ENCODE peak calls at places on chromosome 2, in eight cellular contexts. E is CD4-positive, alpha-beta T cell; M is GM06990; G is fibroblast of mammary gland; T is WTC11; O is foreskin fibroblast; R is RWPE1; I is heart right ventricle. J is an unnamed sample.

GRCh38 chr2:2291500-2292260 is 39.4 kb downstream of the MYT1L start:
- DNase-seq in G (no peak), I (peak; percentile 43), T (peak; percentile 71), O (no peak), E (no peak), M (no peak), R (no peak), J (no peak)

GRCh38 chr2:207844648-207845047 is 74.9 kb upstream of the FZD5 start:
- DNase-seq in G (no peak), R (no peak), O (no peak), M (no peak), I (no peak), E (no peak), T (no peak), J (no peak)

GRCh38 chr2:240561325-240561971 is 1.3 kb downstream of the DUSP28 start:
- DNase-seq in I (no peak), T (no peak), O (peak; percentile 74), E (no peak), G (peak; percentile 85), R (no peak), M (no peak), J (no peak)

GRCh38 chr2:99662761-99663341 is 173.0 kb upstream of the REV1 start:
- DNase-seq in R (no peak), O (peak; percentile 67), E (no peak), G (peak; percentile 95), I (no peak), M (no peak), T (no peak), J (peak; percentile 80)

GRCh38 chr2:242013771-242014170 is 144.2 kb downstream of the RTP5 start:
- DNase-seq in T (no peak), O (no peak), I (no peak), M (no peak), G (no peak), R (no peak), E (no peak), J (no peak)

GRCh38 chr2:143177081-143177786 is 48.0 kb downstream of the ARHGAP15 start:
- DNase-seq in E (no peak), R (no peak), T (no peak), M (peak; percentile 29), I (no peak), G (no peak), O (no peak), J (no peak)

GRCh38 chr2:20609349-20609994 is 41.4 kb downstream of the HS1BP3 start:
- DNase-seq in I (no peak), T (no peak), O (peak; percentile 85), E (no peak), G (peak; percentile 92), R (no peak), M (no peak), J (no peak)

GRCh38 chr2:36360063-36360462 is 4.5 kb downstream of the CRIM1 start:
- DNase-seq in T (no peak), I (no peak), R (no peak), G (no peak), E (no peak), O (no peak), M (no peak), J (no peak)

GRCh38 chr2:130808482-130809268 is 28.0 kb upstream of the ARHGEF4 start:
- DNase-seq in E (no peak), G (peak; percentile 35), R (peak; percentile 87), M (no peak), T (no peak), O (no peak), I (no peak), J (no peak)

GRCh38 chr2:169031202-169031601 is at the start of gene ABCB11:
- DNase-seq in I (no peak), O (no peak), E (no peak), G (no peak), T (no peak), M (no peak), R (no peak), J (no peak)

GRCh38 chr2:41716497-41716896 is 331.3 kb upstream of the PKDCC start:
- DNase-seq in O (no peak), I (no peak), M (no peak), R (no peak), T (peak; percentile 18), G (no peak), E (no peak), J (no peak)

GRCh38 chr2:231104115-231104713 is 20.6 kb downstream of the HTR2B start:
- DNase-seq in M (no peak), T (peak; percentile 59), O (peak; percentile 87), R (peak; percentile 15), E (peak; percentile 9), G (peak; percentile 77), I (peak; percentile 21), J (no peak)

GRCh38 chr2:134412639-134412999 is 158.7 kb downstream of the MGAT5 start:
- DNase-seq in I (no peak), T (no peak), G (no peak), M (no peak), R (no peak), E (no peak), O (no peak), J (no peak)

GRCh38 chr2:17757321-17757720 is 3.4 kb downstream of the GEN1 start:
- DNase-seq in T (no peak), R (peak; percentile 52), O (peak; percentile 18), M (no peak), I (no peak), E (no peak), G (no peak), J (no peak)

GRCh38 chr2:212538156-212539144 is at the start of gene ERBB4:
- DNase-seq in E (no peak), I (peak; percentile 27), M (peak; percentile 9), G (no peak), T (peak; percentile 45), O (peak; percentile 22), R (no peak), J (no peak)

GRCh38 chr2:188028739-188029138 is 262.9 kb upstream of the GULP1 start:
- DNase-seq in G (no peak), I (no peak), O (no peak), R (no peak), T (peak; percentile 34), M (no peak), E (no peak), J (no peak)

GRCh38 chr2:233439191-233439590 is 84.9 kb downstream of the DGKD start:
- DNase-seq in I (peak; percentile 42), M (no peak), R (no peak), E (no peak), G (peak; percentile 56), T (no peak), O (peak; percentile 27), J (no peak)

GRCh38 chr2:176817061-176817565 is 395.5 kb upstream of the HNRNPA3 start:
- DNase-seq in E (no peak), M (no peak), I (no peak), G (peak; percentile 9), O (no peak), R (no peak), T (no peak), J (no peak)
- TF ChIP-seq CTCF in E (no peak), M (peak; percentile 7), I (no peak), G (peak; percentile 10), O (no peak), R (no peak), T (no peak), J (peak; percentile 9)

DNA sequence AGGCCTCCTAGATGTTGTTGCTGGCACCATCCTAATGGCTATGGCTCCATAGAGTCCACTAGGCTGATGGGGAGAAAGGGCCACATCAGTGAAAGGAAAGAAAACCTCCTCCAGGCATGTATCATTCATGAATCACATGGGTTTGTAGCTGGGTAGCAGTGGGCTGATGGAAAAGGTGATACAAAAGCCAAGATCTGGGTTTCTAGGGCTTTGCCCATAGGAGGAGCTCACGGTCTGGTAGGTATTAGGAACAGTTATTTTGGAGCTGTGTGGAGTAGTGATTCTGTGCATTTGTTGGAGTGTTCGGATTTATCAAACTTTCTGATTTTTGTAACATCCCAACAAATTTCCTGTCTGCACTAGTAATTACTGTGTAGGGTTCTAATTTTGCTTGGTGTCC is 259.2 kb downstream of the SLC4A3 start:
- DNase-seq in R (peak; percentile 33), G (peak; percentile 8), O (no peak), T (no peak), E (no peak), I (no peak), M (no peak), J (no peak)
- TF ChIP-seq CTCF in R (no peak), G (peak; percentile 16), O (peak; percentile 34), T (no peak), E (no peak), I (no peak), M (no peak), J (peak; percentile 37)

DNA sequence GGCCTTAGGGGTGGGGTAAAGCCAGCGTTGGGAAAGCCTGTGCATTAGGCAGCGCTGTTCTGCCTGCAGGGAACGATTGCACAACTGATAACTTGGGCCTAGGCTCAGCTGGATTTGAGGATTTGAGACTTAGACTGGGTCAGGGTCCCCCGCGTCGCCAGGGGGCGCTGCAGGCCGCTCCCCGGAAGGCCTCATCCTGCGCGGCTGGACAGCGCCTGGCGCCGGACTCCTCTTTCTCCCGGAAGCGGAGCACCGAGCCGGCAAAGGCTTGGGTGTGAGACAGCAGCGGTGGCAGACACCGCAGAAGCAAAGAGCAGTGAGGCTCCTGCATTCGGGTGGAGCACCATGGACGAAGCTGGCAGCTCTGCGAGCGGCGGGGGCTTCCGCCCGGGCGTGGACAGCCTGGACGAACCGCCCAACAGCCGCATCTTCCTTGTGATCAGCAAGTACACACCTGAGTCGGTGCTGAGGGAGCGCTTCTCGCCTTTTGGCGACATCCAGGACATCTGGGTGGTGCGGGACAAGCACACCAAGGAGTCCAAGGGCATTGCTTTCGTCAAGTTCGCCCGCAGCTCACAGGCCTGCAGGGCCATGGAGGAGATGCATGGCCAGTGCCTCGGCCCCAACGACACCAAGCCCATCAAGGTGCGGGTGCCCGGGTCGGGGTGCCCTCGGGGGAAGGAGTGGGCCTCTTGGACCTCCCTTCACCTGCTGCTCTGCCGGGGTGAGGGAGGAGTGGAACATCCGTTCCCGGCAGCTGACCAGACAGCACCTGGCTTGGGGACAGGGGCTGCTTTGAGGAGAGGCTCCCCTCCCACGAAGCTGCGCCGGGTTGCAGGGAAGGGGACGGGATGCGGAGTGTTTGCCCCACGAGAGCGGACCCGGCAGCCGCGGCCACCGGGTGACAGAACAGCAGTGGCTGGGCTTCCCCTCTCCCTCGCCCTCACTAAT is at the start of gene RBM45:
- DNase-seq in M (peak; percentile 93), T (peak; percentile 91), G (peak; percentile 93), I (peak; percentile 93), O (peak; percentile 98), R (peak; percentile 96), E (peak; percentile 82), J (peak; percentile 97)
- TF ChIP-seq CTCF in M (peak; percentile 99), T (peak; percentile 94), G (peak; percentile 88), I (peak; percentile 98), O (peak; percentile 98), R (peak; percentile 97), E (peak; percentile 95), J (peak; percentile 100)

DNA sequence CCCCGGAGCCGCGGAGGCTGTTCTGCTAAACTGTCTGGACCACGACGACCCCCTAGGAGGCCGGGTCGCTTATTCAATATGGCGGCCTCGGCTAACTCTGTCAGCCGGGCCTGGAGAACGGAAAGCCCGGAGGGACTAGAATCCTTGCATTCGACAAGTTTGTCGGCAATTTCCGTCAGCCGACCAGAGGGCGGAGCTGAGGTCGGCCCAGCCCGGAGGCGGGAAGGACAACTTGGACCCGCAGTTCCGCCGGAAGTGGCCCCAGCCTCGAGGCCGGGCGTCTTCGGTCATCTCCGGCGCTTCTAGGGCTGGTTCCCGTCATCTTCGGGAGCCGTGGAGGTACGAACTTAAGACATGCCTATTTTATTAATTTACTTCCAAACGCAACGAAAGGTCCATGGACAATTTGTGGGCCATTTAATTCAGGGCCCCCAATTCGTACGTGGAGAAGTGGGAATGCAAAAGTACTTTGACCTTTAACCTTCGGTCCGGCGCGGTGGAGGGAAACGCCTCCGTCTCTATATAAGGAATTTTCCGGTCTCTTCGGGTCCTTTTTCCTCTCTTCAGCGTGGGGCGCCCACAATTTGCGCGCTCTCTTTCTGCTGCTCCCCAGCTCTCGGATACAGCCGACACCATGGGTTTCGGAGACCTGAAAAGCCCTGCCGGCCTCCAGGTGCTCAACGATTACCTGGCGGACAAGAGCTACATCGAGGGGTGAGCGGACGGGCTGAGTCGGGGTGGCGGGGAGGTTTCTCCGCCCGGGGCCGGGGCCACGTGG is at the start of the genes EEF1B2 and NDUFS1:
- DNase-seq in I (peak; percentile 96), R (peak; percentile 95), T (peak; percentile 98), E (peak; percentile 94), O (peak; percentile 100), G (peak; percentile 98), M (peak; percentile 98), J (peak; percentile 99)
- TF ChIP-seq CTCF in I (no peak), R (no peak), T (no peak), E (no peak), O (no peak), G (no peak), M (no peak), J (no peak)

J was measured in osteocyte.